ENCODE peak calls at places on chromosomes 12 and 14, in four cellular contexts. V is lung, I is uterus, M is AG04450. C is an unnamed sample.

GRCh38 chr14:92718659-92719058 is 29.8 kb downstream of the LGMN start:
- DNase-seq in I (no peak), M (no peak), V (no peak), C (no peak)

GRCh38 chr14:81710232-81710845 is 176.7 kb upstream of the SEL1L start:
- DNase-seq in I (no peak), V (no peak), M (no peak), C (peak; percentile 26)

GRCh38 chr14:23300687-23301223 is 1.9 kb downstream of the PPP1R3E start:
- DNase-seq in I (peak; percentile 53), M (no peak), V (no peak), C (peak; percentile 33)

GRCh38 chr12:24838531-24838950 is 110.4 kb downstream of the BCAT1 start:
- DNase-seq in V (no peak), I (peak; percentile 30), M (peak; percentile 74), C (peak; percentile 63)

GRCh38 chr12:28966049-28966778 is 182.9 kb upstream of the FAR2 start:
- DNase-seq in M (no peak), I (peak; percentile 25), V (peak; percentile 59), C (peak; percentile 20)

GRCh38 chr12:14723763-14724162 is 27.4 kb upstream of the GUCY2C start:
- DNase-seq in M (peak; percentile 11), V (peak; percentile 37), I (peak; percentile 17), C (peak; percentile 71)

GRCh38 chr12:107302649-107303386 is 209.5 kb upstream of the CRY1 start:
- DNase-seq in V (no peak), I (no peak), M (no peak), C (no peak)

GRCh38 chr12:49912345-49912744 is 8.6 kb upstream of the FAIM2 start:
- DNase-seq in M (no peak), I (peak; percentile 34), V (no peak), C (peak; percentile 5)

GRCh38 chr12:106195638-106196037 is 52.2 kb downstream of the CKAP4 start:
- DNase-seq in V (peak; percentile 35), I (peak; percentile 81), M (no peak), C (peak; percentile 78)

GRCh38 chr14:90567191-90567590 is 170.4 kb downstream of the CALM1 start:
- DNase-seq in V (no peak), I (no peak), M (no peak), C (no peak)

GRCh38 chr14:75548544-75548943 is 26.3 kb downstream of the BATF start:
- DNase-seq in I (no peak), M (no peak), V (no peak), C (no peak)

GRCh38 chr12:21129906-21130305 is 1.1 kb upstream of the SLCO1B1 start:
- DNase-seq in M (no peak), I (no peak), V (no peak), C (no peak)

GRCh38 chr12:43858991-43859390 is 23.1 kb downstream of the TMEM117 start:
- DNase-seq in M (no peak), I (no peak), V (no peak), C (no peak)

GRCh38 chr12:19150273-19150895 is 20.9 kb downstream of the PLEKHA5 start:
- DNase-seq in M (no peak), V (no peak), I (no peak), C (no peak)

GRCh38 chr12:34604227-34604626 is 581.9 kb downstream of the ALG10 start:
- DNase-seq in I (no peak), V (no peak), M (no peak), C (no peak)
- H3K9me3 ChIP-seq in I (no peaks in the 10 kb centered on the region), V (peaks cover 87% of the 10 kb centered on the region), M (peaks cover 88% of the 10 kb centered on the region), C (peaks cover 81% of the 10 kb centered on the region)

DNA sequence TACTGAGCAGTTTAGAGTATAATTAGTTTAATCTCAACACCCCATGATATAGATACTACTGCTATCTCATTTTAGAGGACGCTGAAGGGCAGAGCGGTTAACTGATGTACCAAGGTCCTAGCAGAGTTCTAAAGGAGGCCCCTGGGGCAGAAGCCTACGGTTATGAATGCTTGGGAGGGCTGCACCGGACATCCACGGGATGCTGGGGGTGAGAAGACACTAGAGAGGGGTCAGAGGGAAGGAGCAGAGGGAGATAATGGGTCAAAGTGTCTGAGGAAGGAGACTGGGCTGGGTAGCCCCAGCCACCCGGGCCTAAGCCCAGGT is 1.6 kb upstream of the ACTR6 start:
- DNase-seq in I (no peak), M (no peak), V (no peak), C (no peak)
- H3K9me3 ChIP-seq in I (no peaks in the 10 kb centered on the region), M (no peaks in the 10 kb centered on the region), V (peaks cover 2% of the 10 kb centered on the region), C (no peaks in the 10 kb centered on the region)

DNA sequence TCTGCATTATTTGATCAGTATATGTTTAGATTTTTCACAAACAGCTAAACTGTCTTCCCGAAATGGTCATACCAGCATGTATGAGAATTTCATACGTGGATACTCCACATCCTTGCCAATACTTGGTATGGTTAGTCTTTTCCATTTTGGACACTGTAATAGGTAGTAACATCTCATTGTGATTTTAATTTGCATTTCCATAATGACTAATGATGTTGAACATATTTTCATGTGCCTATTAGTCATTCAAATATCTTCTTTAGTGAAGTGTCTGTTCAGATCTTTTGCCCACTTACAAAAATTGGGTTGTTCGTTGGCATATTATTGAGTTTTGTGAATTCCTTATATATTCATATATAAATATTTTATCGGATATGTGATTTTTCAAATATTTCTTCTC is 78.0 kb upstream of the GNG2 start:
- DNase-seq in M (no peak), V (no peak), I (no peak), C (no peak)
- H3K9me3 ChIP-seq in M (peaks cover 15% of the 10 kb centered on the region), V (peaks cover 4% of the 10 kb centered on the region), I (no peaks in the 10 kb centered on the region), C (no peaks in the 10 kb centered on the region)

DNA sequence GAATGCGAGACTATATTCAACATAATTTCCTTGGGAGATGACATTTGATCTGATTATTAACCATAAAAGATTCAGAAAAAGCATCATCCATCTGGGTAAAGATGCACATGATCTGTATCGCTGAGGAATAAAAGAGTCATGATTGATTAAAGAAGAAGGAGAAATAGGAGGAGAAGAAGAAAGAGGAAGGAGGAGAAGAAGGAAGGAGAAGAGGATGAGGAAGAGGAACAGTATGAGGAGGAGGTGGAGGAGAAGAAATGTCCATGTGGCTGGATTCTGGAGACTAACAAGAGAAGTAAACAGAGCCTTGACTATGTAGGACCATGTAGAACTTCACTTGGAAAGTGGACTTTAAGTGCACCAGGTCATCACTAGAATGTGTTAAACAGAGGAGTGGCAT is 947.4 kb downstream of the LRFN5 start:
- DNase-seq in M (no peak), V (no peak), I (no peak), C (no peak)
- H3K9me3 ChIP-seq in M (no peaks in the 10 kb centered on the region), V (no peaks in the 10 kb centered on the region), I (no peaks in the 10 kb centered on the region), C (no peaks in the 10 kb centered on the region)

DNA sequence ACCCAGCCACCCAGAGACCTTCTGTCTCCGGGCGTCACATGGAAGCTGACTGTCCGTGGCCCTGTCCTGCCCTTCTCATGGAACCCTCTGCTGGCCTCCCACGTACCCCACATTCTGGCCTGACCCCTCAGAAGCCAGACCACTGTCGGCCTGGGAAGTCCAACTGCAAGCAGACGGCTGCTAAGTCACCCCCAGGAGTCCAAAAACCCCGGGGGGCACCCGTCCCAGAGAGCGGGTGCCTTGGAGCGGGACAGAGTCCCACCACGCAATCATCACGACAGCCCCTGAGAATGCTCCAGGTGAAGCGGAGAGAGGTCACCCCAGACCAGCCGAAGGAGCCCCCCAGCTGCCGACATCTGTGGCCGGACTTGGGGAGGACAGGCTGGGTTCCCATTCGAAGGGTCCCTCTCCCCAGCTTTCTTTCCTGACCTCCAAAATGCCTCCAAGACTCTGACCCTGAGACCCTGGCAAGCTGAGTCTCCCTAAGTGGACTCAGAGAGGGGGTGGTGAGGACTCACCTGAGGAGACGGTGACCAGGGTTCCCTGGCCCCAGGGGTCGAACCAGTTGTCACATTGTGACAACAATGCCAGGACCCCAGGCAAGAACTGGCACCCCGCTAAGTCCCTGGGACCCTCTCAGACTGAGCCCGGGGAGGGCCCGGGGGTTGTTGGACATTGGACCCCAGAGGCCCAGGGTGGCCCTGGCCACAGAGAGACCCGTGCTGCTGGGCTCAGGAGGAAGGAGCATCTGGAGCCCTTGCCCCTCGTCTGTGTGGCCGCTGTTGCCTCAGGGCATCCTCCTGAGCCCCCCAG is 337.1 kb downstream of the TMEM121 start:
- DNase-seq in V (no peak), M (no peak), I (peak; percentile 6), C (no peak)
- H3K9me3 ChIP-seq in V (peaks cover 5% of the 10 kb centered on the region), M (peaks cover 91% of the 10 kb centered on the region), I (no peaks in the 10 kb centered on the region), C (no peaks in the 10 kb centered on the region)

GRCh38 chr12:55683676-55684075 is 24.0 kb downstream of the ITGA7 start:
- DNase-seq in I (no peak), M (no peak), V (no peak), C (no peak)
- H3K9me3 ChIP-seq in I (no peaks in the 10 kb centered on the region), M (no peaks in the 10 kb centered on the region), V (no peaks in the 10 kb centered on the region), C (no peaks in the 10 kb centered on the region)

GRCh38 chr14:40682131-40682913 is 924.4 kb upstream of the LRFN5 start:
- DNase-seq in M (no peak), V (no peak), I (no peak), C (no peak)

GRCh38 chr14:40685764-40686163 is 920.9 kb upstream of the LRFN5 start:
- DNase-seq in V (no peak), I (no peak), M (no peak), C (no peak)

GRCh38 chr14:40679256-40679655 is 927.4 kb upstream of the LRFN5 start:
- DNase-seq in M (no peak), V (no peak), I (no peak), C (no peak)

DNA sequence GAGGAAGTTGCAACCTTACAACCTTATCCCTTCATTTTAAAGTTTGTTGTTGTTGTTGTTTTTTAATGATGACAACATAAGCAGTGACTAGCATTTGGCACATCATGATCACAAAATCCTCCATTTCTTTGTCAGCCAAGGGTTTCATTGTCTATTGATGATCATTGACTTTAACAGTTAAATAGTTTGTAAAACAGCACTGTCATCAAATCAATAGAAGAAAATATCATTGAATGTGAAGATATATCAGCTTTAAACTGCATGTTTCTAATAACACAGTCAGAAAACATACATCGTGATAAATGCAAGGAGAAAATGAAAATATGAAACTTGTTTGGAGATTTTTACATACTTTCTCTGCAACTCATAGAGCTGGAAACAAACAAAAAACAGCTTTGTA is 922.3 kb upstream of the LRFN5 start:
- DNase-seq in I (no peak), M (no peak), V (no peak), C (no peak)
- H3K9me3 ChIP-seq in I (no peaks in the 10 kb centered on the region), M (peaks cover 9% of the 10 kb centered on the region), V (no peaks in the 10 kb centered on the region), C (no peaks in the 10 kb centered on the region)

DNA sequence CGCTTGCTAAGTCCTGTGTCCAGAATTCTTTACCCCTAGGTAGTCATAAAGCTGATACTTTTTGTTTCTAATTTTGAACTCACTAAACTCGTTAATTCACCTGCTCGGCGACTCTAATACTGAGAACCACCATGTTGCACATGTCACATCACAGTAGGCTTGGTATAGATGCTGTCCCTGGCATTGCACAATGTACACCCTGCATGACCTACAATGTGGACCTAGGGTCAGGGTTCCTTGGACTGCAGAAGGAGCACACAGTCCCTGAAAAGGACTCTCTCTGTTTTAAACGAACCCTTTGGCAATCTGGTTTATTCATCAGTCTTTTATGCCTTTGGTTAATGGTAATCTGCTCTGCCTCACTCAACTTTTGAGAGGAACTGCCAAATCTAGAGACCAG is 272.4 kb downstream of the FOXN3 start:
- DNase-seq in V (no peak), I (no peak), M (no peak), C (no peak)
- H3K9me3 ChIP-seq in V (no peaks in the 10 kb centered on the region), I (no peaks in the 10 kb centered on the region), M (no peaks in the 10 kb centered on the region), C (no peaks in the 10 kb centered on the region)

C was measured in body of pancreas.